ENCODE peak calls at places on chromosomes 11 and 22, in eight cellular contexts. L is ELR, Z is cardiac fibroblast, X is right atrium auricular region, R is kidney tubule cell, G is H7, A is non-pigmented ciliary epithelial cell, I is AG08395. M is an unnamed sample.

GRCh38 chr22:41410311-41410751 is 28.6 kb downstream of the TEF start:
- DNase-seq in L (no peak), Z (no peak), X (peak), R (no peak), G (no peak), A (no peak), I (no peak), M (no peak)

GRCh38 chr22:42742940-42743339 is 22.3 kb upstream of the A4GALT start:
- DNase-seq in L (no peak), Z (peak), X (no peak), R (no peak), G (peak), A (no peak), I (peak), M (no peak)

GRCh38 chr11:134622458-134622857 is 210.4 kb upstream of the B3GAT1 start:
- DNase-seq in L (no peak), Z (no peak), X (no peak), R (no peak), G (no peak), A (no peak), I (no peak), M (no peak)

GRCh38 chr11:57315491-57315890 is 9.3 kb downstream of the TNKS1BP1 start:
- DNase-seq in L (no peak), Z (peak), X (no peak), R (no peak), G (peak), A (no peak), I (no peak), M (no peak)

GRCh38 chr22:33324228-33324627 is 266.0 kb upstream of the SYN3 start:
- DNase-seq in L (no peak), Z (no peak), X (no peak), R (no peak), G (no peak), A (no peak), I (no peak), M (no peak)

GRCh38 chr11:101584651-101585050 is 844 bp upstream of the TRPC6 start:
- DNase-seq in L (no peak), Z (no peak), X (no peak), R (no peak), G (no peak), A (no peak), I (no peak), M (no peak)

GRCh38 chr11:30741039-30741550 is 154.9 kb upstream of the MPPED2 start:
- DNase-seq in L (no peak), Z (no peak), X (no peak), R (peak), G (no peak), A (no peak), I (peak), M (peak)

GRCh38 chr11:128052912-128053641 is 534.3 kb downstream of the ETS1 start:
- DNase-seq in L (peak), Z (peak), X (no peak), R (peak), G (no peak), A (no peak), I (peak), M (peak)

GRCh38 chr11:111363985-111364384 is 15.1 kb downstream of the POU2AF1 start:
- DNase-seq in L (no peak), Z (no peak), X (no peak), R (no peak), G (no peak), A (no peak), I (no peak), M (no peak)

GRCh38 chr11:1297576-1298473 is 11.6 kb downstream of the TOLLIP start:
- DNase-seq in L (no peak), Z (no peak), X (no peak), R (peak), G (no peak), A (no peak), I (no peak), M (no peak)

GRCh38 chr11:68976563-68976962 is 4.2 kb downstream of the MRGPRD start:
- DNase-seq in L (no peak), Z (no peak), X (no peak), R (no peak), G (no peak), A (no peak), I (no peak), M (no peak)

GRCh38 chr11:88680806-88681205 is 343.3 kb upstream of the CTSC start:
- DNase-seq in L (peak), Z (peak), X (no peak), R (peak), G (no peak), A (peak), I (peak), M (peak)

GRCh38 chr11:108278546-108278945 is 55.7 kb downstream of the ATM start:
- DNase-seq in L (no peak), Z (no peak), X (no peak), R (no peak), G (peak), A (no peak), I (no peak), M (no peak)

GRCh38 chr11:73415854-73416615 is 39.8 kb downstream of the RELT start:
- DNase-seq in L (peak), Z (peak), X (no peak), R (no peak), G (no peak), A (no peak), I (peak), M (peak)

GRCh38 chr22:27472975-27473374 is 328.6 kb downstream of the MN1 start:
- DNase-seq in L (no peak), Z (no peak), X (no peak), R (peak), G (no peak), A (no peak), I (no peak), M (no peak)

GRCh38 chr11:119478711-119479285 is 55.8 kb upstream of the THY1 start:
- DNase-seq in L (no peak), Z (no peak), X (peak), R (no peak), G (peak), A (no peak), I (no peak), M (no peak)

GRCh38 chr22:25327018-25327755 is 107.7 kb downstream of the CRYBB2 start:
- DNase-seq in L (no peak), Z (no peak), X (no peak), R (no peak), G (no peak), A (no peak), I (no peak), M (no peak)

GRCh38 chr11:76048763-76049162 is 157.5 kb downstream of the WNT11 start:
- DNase-seq in L (peak), Z (no peak), X (no peak), R (no peak), G (no peak), A (no peak), I (no peak), M (no peak)

GRCh38 chr11:67265633-67266423 is 445 bp upstream of the GRK2 start:
- DNase-seq in L (peak), Z (peak), X (no peak), R (peak), G (peak), A (no peak), I (peak), M (no peak)

GRCh38 chr11:36361472-36361871 is 65.4 kb downstream of the PRR5L start:
- DNase-seq in L (peak), Z (peak), X (no peak), R (peak), G (no peak), A (no peak), I (no peak), M (no peak)

GRCh38 chr11:113562981-113563461 is 87.8 kb upstream of the DRD2 start:
- DNase-seq in L (no peak), Z (no peak), X (no peak), R (no peak), G (no peak), A (no peak), I (no peak), M (no peak)

GRCh38 chr11:9143726-9144125 is 52.3 kb upstream of the SCUBE2 start:
- DNase-seq in L (no peak), Z (no peak), X (no peak), R (no peak), G (no peak), A (no peak), I (no peak), M (no peak)

GRCh38 chr11:16792426-16792825 is 54.0 kb downstream of the C11orf58 start:
- DNase-seq in L (peak), Z (peak), X (no peak), R (peak), G (no peak), A (no peak), I (peak), M (no peak)

GRCh38 chr11:133841279-133842043 is 3.9 kb downstream of the SPATA19 start:
- DNase-seq in L (no peak), Z (no peak), X (no peak), R (no peak), G (peak), A (no peak), I (no peak), M (no peak)

GRCh38 chr11:57458410-57459111 is 1.8 kb upstream of the RTN4RL2 start:
- DNase-seq in L (peak), Z (peak), X (no peak), R (peak), G (peak), A (no peak), I (peak), M (no peak)

GRCh38 chr22:28600546-28601143 is 79.0 kb downstream of the TTC28 start:
- DNase-seq in L (peak), Z (peak), X (no peak), R (peak), G (peak), A (peak), I (peak), M (peak)

GRCh38 chr11:3950996-3951662 is 95.7 kb downstream of the STIM1 start:
- DNase-seq in L (no peak), Z (peak), X (no peak), R (peak), G (peak), A (no peak), I (peak), M (no peak)

GRCh38 chr11:72584293-72584921 is 89.8 kb downstream of the PDE2A start:
- DNase-seq in L (no peak), Z (peak), X (peak), R (peak), G (peak), A (no peak), I (no peak), M (no peak)

GRCh38 chr11:9840460-9841004 is 176.7 kb downstream of the SWAP70 start:
- DNase-seq in L (peak), Z (peak), X (no peak), R (peak), G (no peak), A (no peak), I (no peak), M (no peak)

GRCh38 chr11:71070490-71071455 is 181.6 kb downstream of the SHANK2 start:
- DNase-seq in L (no peak), Z (no peak), X (no peak), R (no peak), G (no peak), A (no peak), I (no peak), M (no peak)

GRCh38 chr22:20001082-20001638 is 15.5 kb downstream of the ARVCF start:
- DNase-seq in L (peak), Z (peak), X (no peak), R (no peak), G (no peak), A (no peak), I (no peak), M (no peak)

GRCh38 chr11:95985174-95985808 is 61.4 kb upstream of the MTMR2 start:
- DNase-seq in L (no peak), Z (peak), X (no peak), R (no peak), G (no peak), A (no peak), I (no peak), M (no peak)

GRCh38 chr11:2902784-2903671 is 17.5 kb upstream of the CDKN1C start:
- DNase-seq in L (no peak), Z (no peak), X (no peak), R (no peak), G (peak), A (no peak), I (no peak), M (no peak)